ENCODE peak calls at places on chromosome 14, in six cellular contexts. U is DMS79 treated with DMSO at 0.1 percent for 48 hours; M is stimulated activated effector memory CD8-positive, alpha-beta T cell treated with anti-CD3 and anti-CD28 coated beads, Interleukin-12 subunit alpha, Interleukin-12 subunit beta, amount 100 ng/mL, for 72 hours; J is small intestine; O is NCI-H2081; W is activated T-cell treated with anti-CD3 and anti-CD28 coated beads, Interleukin-2, amount 50 U/mL, for 48 hours. D is an unnamed sample.
A peak's percentile ranks its signal among the peaks of the same experiment; 100 is the strongest.

GRCh38 chr14:24080888-24081738 is 9.8 kb downstream of the CPNE6 start:
- DNase-seq in U (peak; percentile 86), O (peak; percentile 61), J (peak; percentile 83), M (peak; percentile 53), W (peak; percentile 82), D (peak; percentile 85)

GRCh38 chr14:100894416-100894815 is 9.1 kb downstream of the RTL1 start:
- DNase-seq in M (no peak), U (no peak), J (no peak), W (no peak), O (no peak), D (no peak)

GRCh38 chr14:100610511-100611217 is 23.4 kb upstream of the BEGAIN start:
- DNase-seq in M (no peak), O (no peak), U (no peak), W (no peak), J (no peak), D (no peak)

GRCh38 chr14:89755816-89756215 is 198.7 kb downstream of the EFCAB11 start:
- DNase-seq in O (no peak), J (no peak), M (no peak), U (no peak), W (no peak), D (no peak)

GRCh38 chr14:101328412-101329149 is 232.7 kb upstream of the DIO3 start:
- DNase-seq in W (no peak), J (no peak), O (no peak), M (no peak), U (no peak), D (no peak)

GRCh38 chr14:62185078-62185477 is 422.9 kb downstream of the SNAPC1 start:
- DNase-seq in M (no peak), U (no peak), W (no peak), O (no peak), J (no peak), D (no peak)

GRCh38 chr14:68104518-68104917 is 284.9 kb downstream of the RAD51B start:
- DNase-seq in U (peak; percentile 85), J (no peak), W (no peak), M (no peak), O (no peak), D (no peak)

GRCh38 chr14:63454863-63455622 is 88.1 kb downstream of the PPP2R5E start:
- DNase-seq in U (peak; percentile 77), O (peak; percentile 59), M (no peak), W (no peak), J (no peak), D (no peak)

GRCh38 chr14:95184413-95184790 is 27.1 kb upstream of the DICER1 start:
- DNase-seq in W (no peak), U (no peak), M (no peak), O (no peak), J (no peak), D (no peak)

GRCh38 chr14:23725980-23726746 is 90.0 kb downstream of the DHRS2 start:
- DNase-seq in U (no peak), J (no peak), W (no peak), M (no peak), O (no peak), D (no peak)

GRCh38 chr14:74593241-74593985 is 18.6 kb downstream of the LTBP2 start:
- DNase-seq in J (peak; percentile 55), O (no peak), U (no peak), W (no peak), M (no peak), D (no peak)